ENCODE peak calls at places on chromosome 4, in four cellular contexts. One of them, this sample, is unnamed.

GRCh38 chr4:27398911-27399310 is 538.3 kb downstream of the STIM2 start:
- DNase-seq in H1: no peak
- DNase-seq in GM12892: no peak
- DNase-seq in endothelial cell of umbilical vein: no peak
- DNase-seq in this sample: no peak

GRCh38 chr4:8067945-8068894 is 90.4 kb downstream of the ABLIM2 start:
- DNase-seq in H1: no peak
- DNase-seq in GM12892: no peak
- DNase-seq in endothelial cell of umbilical vein: no peak
- DNase-seq in this sample: no peak

GRCh38 chr4:145716200-145716599 is 36.3 kb downstream of the C4orf51 start:
- DNase-seq in H1: no peak
- DNase-seq in GM12892: no peak
- DNase-seq in endothelial cell of umbilical vein: no peak
- DNase-seq in this sample: no peak

GRCh38 chr4:33226133-33226532 is 2506.0 kb downstream of the PCDH7 start:
- DNase-seq in H1: no peak
- DNase-seq in GM12892: no peak
- DNase-seq in endothelial cell of umbilical vein: no peak
- DNase-seq in this sample: no peak

GRCh38 chr4:184732126-184732525 is 1.8 kb downstream of the CENPU start:
- DNase-seq in H1: no peak
- DNase-seq in GM12892: no peak
- DNase-seq in endothelial cell of umbilical vein: no peak
- DNase-seq in this sample: no peak

GRCh38 chr4:138835833-138836521 is 179.6 kb upstream of the NOCT start:
- DNase-seq in H1: no peak
- DNase-seq in GM12892: no peak
- DNase-seq in endothelial cell of umbilical vein: peak; percentile 15
- DNase-seq in this sample: no peak

GRCh38 chr4:96093057-96093456 is 253.2 kb downstream of the PDHA2 start:
- DNase-seq in H1: no peak
- DNase-seq in GM12892: no peak
- DNase-seq in endothelial cell of umbilical vein: no peak
- DNase-seq in this sample: no peak

GRCh38 chr4:106502106-106502699 is 133.6 kb upstream of the GIMD1 start:
- DNase-seq in H1: peak; percentile 80
- DNase-seq in GM12892: peak; percentile 11
- DNase-seq in endothelial cell of umbilical vein: peak; percentile 66
- DNase-seq in this sample: no peak

GRCh38 chr4:48329193-48329592 is 12.1 kb upstream of the SLAIN2 start:
- DNase-seq in H1: no peak
- DNase-seq in GM12892: no peak
- DNase-seq in endothelial cell of umbilical vein: no peak
- DNase-seq in this sample: no peak

GRCh38 chr4:81609844-81610243 is 138.1 kb upstream of the RASGEF1B start:
- DNase-seq in H1: no peak
- DNase-seq in GM12892: no peak
- DNase-seq in endothelial cell of umbilical vein: no peak
- DNase-seq in this sample: no peak

GRCh38 chr4:150004481-150004880 is 73.8 kb upstream of the DCLK2 start:
- DNase-seq in H1: no peak
- DNase-seq in GM12892: no peak
- DNase-seq in endothelial cell of umbilical vein: peak; percentile 80
- DNase-seq in this sample: no peak

GRCh38 chr4:59553739-59554126 is 1646.4 kb upstream of the ADGRL3 start:
- DNase-seq in H1: no peak
- DNase-seq in GM12892: no peak
- DNase-seq in endothelial cell of umbilical vein: peak; percentile 3
- DNase-seq in this sample: no peak

DNA sequence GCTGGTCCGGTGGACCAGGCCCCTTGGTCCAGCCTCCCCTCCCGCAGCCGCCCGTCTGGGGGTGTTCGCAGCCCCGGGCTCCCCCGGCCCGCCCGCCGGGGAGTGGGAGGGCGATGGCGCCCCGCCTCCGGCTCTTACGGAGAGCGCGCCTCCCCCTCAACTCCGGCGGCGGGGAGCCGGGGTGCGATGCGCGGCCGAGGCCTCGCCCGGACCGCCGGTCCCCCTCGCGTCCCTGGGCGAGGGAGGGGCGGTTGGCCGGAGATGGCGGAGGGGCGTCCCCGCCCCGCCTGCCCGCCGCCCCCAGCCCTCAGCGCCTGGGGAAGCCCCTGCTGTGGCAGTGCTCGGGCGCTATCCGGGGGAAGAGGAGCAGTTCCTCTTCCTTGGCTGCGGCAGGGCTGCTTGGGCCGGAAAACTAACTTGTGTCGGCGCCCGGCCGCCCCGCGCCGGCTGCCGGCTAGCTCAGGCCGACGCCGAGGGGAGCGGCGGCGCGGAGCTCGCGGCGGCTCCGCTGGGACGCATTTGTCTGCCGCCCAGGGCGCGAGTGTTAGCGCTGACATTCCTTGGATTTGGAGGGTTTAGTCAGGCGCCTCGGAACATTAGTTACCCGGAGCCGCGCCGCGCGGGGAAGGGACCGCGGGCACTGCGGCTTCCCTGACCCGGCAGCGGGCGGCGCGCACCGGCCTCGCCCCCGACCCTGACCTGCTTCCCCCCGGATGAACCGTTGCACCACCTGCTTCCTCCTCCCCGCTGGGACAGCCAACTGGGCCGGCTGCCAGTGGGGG is 1.0 kb downstream of the GALNT7 start:
- DNase-seq in H1: peak; percentile 75
- DNase-seq in GM12892: peak; percentile 72
- DNase-seq in endothelial cell of umbilical vein: peak; percentile 76
- DNase-seq in this sample: no peak
- TF ChIP-seq POLR2A in H1: no peak
- TF ChIP-seq POLR2A in GM12892: peak; percentile 56
- TF ChIP-seq POLR2A in endothelial cell of umbilical vein: peak; percentile 22
- TF ChIP-seq POLR2A in this sample: peak; percentile 22

DNA sequence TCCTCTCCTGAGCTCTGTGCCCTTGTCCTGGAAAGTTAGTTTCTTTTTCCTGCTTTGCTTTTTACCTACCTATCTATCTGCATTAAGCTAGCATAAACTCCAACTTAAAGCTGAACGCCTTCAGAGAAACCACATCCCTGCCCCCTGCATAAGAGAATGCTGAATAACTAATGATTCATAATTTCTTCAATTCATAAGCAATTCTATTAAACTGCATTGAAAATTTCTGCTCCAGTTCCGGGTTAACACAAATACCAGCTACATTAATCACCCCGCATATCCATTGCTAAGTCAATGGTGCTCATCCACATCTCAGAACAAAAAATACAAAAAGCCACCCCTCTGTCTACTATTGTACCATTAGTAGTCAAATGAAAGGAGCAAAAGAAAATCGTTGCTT is 107.0 kb downstream of the ELOVL6 start:
- DNase-seq in H1: no peak
- DNase-seq in GM12892: no peak
- DNase-seq in endothelial cell of umbilical vein: peak; percentile 45
- DNase-seq in this sample: no peak
- TF ChIP-seq POLR2AphosphoS5 in H1: no peak
- TF ChIP-seq POLR2AphosphoS5 in GM12892: no peak
- TF ChIP-seq POLR2AphosphoS5 in endothelial cell of umbilical vein: no peak
- TF ChIP-seq POLR2AphosphoS5 in this sample: no peak

DNA sequence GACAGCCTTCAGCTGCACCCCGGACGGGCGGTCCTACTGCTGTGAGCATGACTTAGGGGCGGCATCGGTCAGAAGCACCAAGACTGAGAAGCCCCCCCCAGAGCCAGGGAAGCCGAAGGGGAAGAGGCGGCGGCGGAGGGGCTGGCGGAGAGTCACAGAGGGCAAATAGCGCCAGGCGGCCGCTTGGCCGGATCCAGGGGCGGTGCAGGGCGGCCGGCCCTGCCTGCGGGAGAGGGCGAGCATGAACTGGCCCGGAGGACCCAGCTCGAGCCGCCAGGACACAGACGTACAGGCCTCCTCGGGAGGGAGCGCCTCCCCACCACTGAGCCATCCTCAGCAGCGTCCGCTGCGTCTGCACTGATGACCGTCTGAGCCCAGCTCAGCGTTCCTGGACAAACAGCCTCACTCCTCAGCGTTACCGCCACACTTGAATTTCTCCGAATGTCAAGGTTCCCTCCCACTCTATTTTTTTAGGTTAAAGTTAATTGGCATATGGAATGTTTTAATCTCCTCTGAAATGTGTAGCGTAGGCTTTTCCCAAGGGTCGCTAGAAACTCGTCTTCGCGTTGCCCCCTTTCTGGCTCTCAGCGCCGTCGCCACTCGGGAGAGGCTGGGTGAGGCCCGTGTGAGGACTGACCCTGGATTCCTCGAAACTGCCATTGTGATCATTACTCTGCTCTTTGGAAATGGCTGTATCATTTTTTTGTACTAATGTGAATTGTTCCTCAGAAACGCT is 29.9 kb downstream of the NELFA start:
- DNase-seq in H1: no peak
- DNase-seq in GM12892: no peak
- DNase-seq in endothelial cell of umbilical vein: no peak
- DNase-seq in this sample: no peak
- TF ChIP-seq POLR2A in H1: no peak
- TF ChIP-seq POLR2A in GM12892: no peak
- TF ChIP-seq POLR2A in endothelial cell of umbilical vein: no peak
- TF ChIP-seq POLR2A in this sample: no peak

DNA sequence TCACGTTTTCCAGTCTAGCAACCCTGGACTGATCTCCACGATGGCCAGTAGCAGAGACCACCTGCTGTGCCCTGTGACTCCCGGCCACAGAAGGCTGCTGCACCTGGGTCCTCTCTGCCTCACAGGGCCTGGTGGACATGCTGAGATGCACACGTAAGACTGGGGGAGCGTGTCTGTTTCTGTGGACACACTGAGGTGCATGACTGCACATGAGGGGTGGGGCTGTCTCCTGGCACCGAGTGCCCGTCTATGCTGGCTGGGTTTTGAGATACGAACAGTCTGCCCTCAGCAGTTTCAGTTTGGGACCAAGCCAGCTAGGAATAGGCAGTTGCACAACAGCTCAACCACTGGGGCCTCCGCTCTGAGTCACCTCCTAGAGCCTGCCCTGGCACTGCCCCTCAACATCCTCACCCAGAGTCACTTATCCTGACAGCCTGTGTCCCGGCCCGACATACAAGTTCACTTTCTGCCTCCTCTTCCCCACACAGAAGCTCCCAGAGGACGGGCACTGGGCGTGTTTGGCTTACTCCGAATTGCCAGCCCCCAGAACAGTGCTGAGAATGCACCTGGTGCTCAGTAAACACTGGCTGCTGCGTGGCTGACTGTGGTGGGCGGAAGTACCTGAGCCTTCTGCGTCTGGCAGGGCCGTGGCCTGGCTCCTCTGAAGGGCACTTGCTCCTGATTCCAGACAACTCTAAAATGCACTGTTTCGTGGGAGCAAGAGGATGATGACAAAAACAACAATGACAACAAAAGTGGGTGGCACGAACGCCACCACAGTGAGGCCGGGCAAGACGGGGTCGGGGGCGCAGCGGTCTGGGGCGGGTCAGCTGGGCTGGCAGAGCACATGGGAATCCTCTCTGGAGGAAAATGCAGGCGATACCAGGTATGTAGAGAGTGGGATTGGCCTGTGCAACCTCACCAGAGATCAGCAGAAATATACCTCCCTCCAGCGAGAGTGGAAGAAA is 30.9 kb downstream of the RNF212 start:
- DNase-seq in H1: no peak
- DNase-seq in GM12892: no peak
- DNase-seq in endothelial cell of umbilical vein: peak; percentile 43
- DNase-seq in this sample: peak; percentile 95
- TF ChIP-seq POLR2AphosphoS5 in H1: no peak
- TF ChIP-seq POLR2AphosphoS5 in GM12892: no peak
- TF ChIP-seq POLR2AphosphoS5 in endothelial cell of umbilical vein: no peak
- TF ChIP-seq POLR2AphosphoS5 in this sample: peak; percentile 23

GRCh38 chr4:54568184-54568583 is 89.6 kb upstream of the KIT start:
- DNase-seq in H1: peak; percentile 16
- DNase-seq in GM12892: no peak
- DNase-seq in endothelial cell of umbilical vein: no peak
- DNase-seq in this sample: no peak

GRCh38 chr4:54571293-54571723 is 86.4 kb upstream of the KIT start:
- DNase-seq in H1: no peak
- DNase-seq in GM12892: no peak
- DNase-seq in endothelial cell of umbilical vein: no peak
- DNase-seq in this sample: no peak

GRCh38 chr4:54570822-54571221 is 86.9 kb upstream of the KIT start:
- DNase-seq in H1: no peak
- DNase-seq in GM12892: no peak
- DNase-seq in endothelial cell of umbilical vein: no peak
- DNase-seq in this sample: no peak

GRCh38 chr4:54575919-54576318 is 81.8 kb upstream of the KIT start:
- DNase-seq in H1: no peak
- DNase-seq in GM12892: no peak
- DNase-seq in endothelial cell of umbilical vein: no peak
- DNase-seq in this sample: no peak

GRCh38 chr4:54571762-54572542 is 85.8 kb upstream of the KIT start:
- DNase-seq in H1: no peak
- DNase-seq in GM12892: no peak
- DNase-seq in endothelial cell of umbilical vein: no peak
- DNase-seq in this sample: no peak
- TF ChIP-seq POLR2A in H1: no peak
- TF ChIP-seq POLR2A in GM12892: no peak
- TF ChIP-seq POLR2A in endothelial cell of umbilical vein: no peak
- TF ChIP-seq POLR2A in this sample: no peak

This sample was measured in vagina.